ENCODE peak calls at places on chromosome 13, in six cellular contexts. One of them, this sample, is unnamed.
A peak's percentile ranks its signal among the peaks of the same experiment; 100 is the strongest.

GRCh38 chr13:33251131-33251629 is 34.4 kb downstream of the STARD13 start:
- DNase-seq in nephron progenitor cell: no peak
- DNase-seq in smooth muscle cell of the brain vasculature: peak; percentile 82
- DNase-seq in left cardiac atrium: peak; percentile 35
- DNase-seq in MM.1S: peak; percentile 15
- DNase-seq in HCEC 1CT: peak; percentile 95
- DNase-seq in this sample: peak; percentile 97

GRCh38 chr13:44796597-44797517 is 192.4 kb downstream of the NUFIP1 start:
- DNase-seq in nephron progenitor cell: no peak
- DNase-seq in smooth muscle cell of the brain vasculature: no peak
- DNase-seq in left cardiac atrium: no peak
- DNase-seq in MM.1S: no peak
- DNase-seq in HCEC 1CT: no peak
- DNase-seq in this sample: no peak

GRCh38 chr13:40402931-40403412 is 263.5 kb downstream of the FOXO1 start:
- DNase-seq in nephron progenitor cell: no peak
- DNase-seq in smooth muscle cell of the brain vasculature: no peak
- DNase-seq in left cardiac atrium: peak; percentile 34
- DNase-seq in MM.1S: no peak
- DNase-seq in HCEC 1CT: peak; percentile 43
- DNase-seq in this sample: no peak

GRCh38 chr13:72403396-72404010 is 323.9 kb downstream of the MZT1 start:
- DNase-seq in nephron progenitor cell: no peak
- DNase-seq in smooth muscle cell of the brain vasculature: no peak
- DNase-seq in left cardiac atrium: no peak
- DNase-seq in MM.1S: no peak
- DNase-seq in HCEC 1CT: no peak
- DNase-seq in this sample: no peak

GRCh38 chr13:109123971-109124370 is 494.6 kb downstream of the MYO16 start:
- DNase-seq in nephron progenitor cell: no peak
- DNase-seq in smooth muscle cell of the brain vasculature: no peak
- DNase-seq in left cardiac atrium: no peak
- DNase-seq in MM.1S: no peak
- DNase-seq in HCEC 1CT: no peak
- DNase-seq in this sample: no peak

GRCh38 chr13:29496241-29496712 is 99.2 kb downstream of the SLC7A1 start:
- DNase-seq in nephron progenitor cell: no peak
- DNase-seq in smooth muscle cell of the brain vasculature: no peak
- DNase-seq in left cardiac atrium: peak; percentile 50
- DNase-seq in MM.1S: no peak
- DNase-seq in HCEC 1CT: no peak
- DNase-seq in this sample: no peak

GRCh38 chr13:113411216-113412023 is 41.9 kb downstream of the ADPRHL1 start:
- DNase-seq in nephron progenitor cell: no peak
- DNase-seq in smooth muscle cell of the brain vasculature: peak; percentile 61
- DNase-seq in left cardiac atrium: peak; percentile 69
- DNase-seq in MM.1S: no peak
- DNase-seq in HCEC 1CT: peak; percentile 95
- DNase-seq in this sample: peak; percentile 93

GRCh38 chr13:25899464-25899863 is 152.4 kb downstream of the SHISA2 start:
- DNase-seq in nephron progenitor cell: no peak
- DNase-seq in smooth muscle cell of the brain vasculature: no peak
- DNase-seq in left cardiac atrium: no peak
- DNase-seq in MM.1S: no peak
- DNase-seq in HCEC 1CT: no peak
- DNase-seq in this sample: no peak

GRCh38 chr13:109100705-109101104 is 471.3 kb downstream of the MYO16 start:
- DNase-seq in nephron progenitor cell: no peak
- DNase-seq in smooth muscle cell of the brain vasculature: no peak
- DNase-seq in left cardiac atrium: no peak
- DNase-seq in MM.1S: no peak
- DNase-seq in HCEC 1CT: no peak
- DNase-seq in this sample: no peak

GRCh38 chr13:24007979-24008620 is 110.8 kb upstream of the C1QTNF9B start:
- DNase-seq in nephron progenitor cell: no peak
- DNase-seq in smooth muscle cell of the brain vasculature: no peak
- DNase-seq in left cardiac atrium: no peak
- DNase-seq in MM.1S: no peak
- DNase-seq in HCEC 1CT: no peak
- DNase-seq in this sample: no peak

GRCh38 chr13:74229242-74229641 is 95.0 kb upstream of the KLF12 start:
- DNase-seq in nephron progenitor cell: no peak
- DNase-seq in smooth muscle cell of the brain vasculature: no peak
- DNase-seq in left cardiac atrium: no peak
- DNase-seq in MM.1S: no peak
- DNase-seq in HCEC 1CT: no peak
- DNase-seq in this sample: no peak

GRCh38 chr13:62246581-62246980 is 830.9 kb upstream of the PCDH20 start:
- DNase-seq in nephron progenitor cell: no peak
- DNase-seq in smooth muscle cell of the brain vasculature: no peak
- DNase-seq in left cardiac atrium: no peak
- DNase-seq in MM.1S: no peak
- DNase-seq in HCEC 1CT: no peak
- DNase-seq in this sample: no peak

GRCh38 chr13:69374036-69374435 is 733.6 kb upstream of the ATXN8OS start:
- DNase-seq in nephron progenitor cell: no peak
- DNase-seq in smooth muscle cell of the brain vasculature: no peak
- DNase-seq in left cardiac atrium: no peak
- DNase-seq in MM.1S: no peak
- DNase-seq in HCEC 1CT: no peak
- DNase-seq in this sample: no peak

GRCh38 chr13:103187621-103188020 is 121.4 kb upstream of the SLC10A2 start:
- DNase-seq in nephron progenitor cell: no peak
- DNase-seq in smooth muscle cell of the brain vasculature: no peak
- DNase-seq in left cardiac atrium: no peak
- DNase-seq in MM.1S: no peak
- DNase-seq in HCEC 1CT: no peak
- DNase-seq in this sample: no peak

GRCh38 chr13:113448545-113448884 is 4.8 kb downstream of the ADPRHL1 start:
- DNase-seq in nephron progenitor cell: no peak
- DNase-seq in smooth muscle cell of the brain vasculature: no peak
- DNase-seq in left cardiac atrium: peak; percentile 54
- DNase-seq in MM.1S: no peak
- DNase-seq in HCEC 1CT: no peak
- DNase-seq in this sample: no peak

GRCh38 chr13:52659340-52659739 is 6.7 kb downstream of the SUGT1 start:
- DNase-seq in nephron progenitor cell: no peak
- DNase-seq in smooth muscle cell of the brain vasculature: no peak
- DNase-seq in left cardiac atrium: no peak
- DNase-seq in MM.1S: no peak
- DNase-seq in HCEC 1CT: no peak
- DNase-seq in this sample: no peak

GRCh38 chr13:100530645-100531044 is 57.9 kb downstream of the GGACT start:
- DNase-seq in nephron progenitor cell: no peak
- DNase-seq in smooth muscle cell of the brain vasculature: no peak
- DNase-seq in left cardiac atrium: no peak
- DNase-seq in MM.1S: no peak
- DNase-seq in HCEC 1CT: no peak
- DNase-seq in this sample: no peak

GRCh38 chr13:32426191-32426980 is 1.5 kb downstream of the N4BP2L1 start:
- DNase-seq in nephron progenitor cell: no peak
- DNase-seq in smooth muscle cell of the brain vasculature: no peak
- DNase-seq in left cardiac atrium: no peak
- DNase-seq in MM.1S: peak; percentile 77
- DNase-seq in HCEC 1CT: no peak
- DNase-seq in this sample: no peak

GRCh38 chr13:25948910-25949309 is 102.9 kb downstream of the SHISA2 start:
- DNase-seq in nephron progenitor cell: no peak
- DNase-seq in smooth muscle cell of the brain vasculature: no peak
- DNase-seq in left cardiac atrium: no peak
- DNase-seq in MM.1S: no peak
- DNase-seq in HCEC 1CT: no peak
- DNase-seq in this sample: no peak

GRCh38 chr13:73058432-73058740 is 419 bp upstream of the KLF5 start:
- DNase-seq in nephron progenitor cell: no peak
- DNase-seq in smooth muscle cell of the brain vasculature: no peak
- DNase-seq in left cardiac atrium: no peak
- DNase-seq in MM.1S: peak; percentile 10
- DNase-seq in HCEC 1CT: no peak
- DNase-seq in this sample: no peak

GRCh38 chr13:52780092-52780491 is 40.5 kb upstream of the CNMD start:
- DNase-seq in nephron progenitor cell: no peak
- DNase-seq in smooth muscle cell of the brain vasculature: no peak
- DNase-seq in left cardiac atrium: no peak
- DNase-seq in MM.1S: peak; percentile 85
- DNase-seq in HCEC 1CT: no peak
- DNase-seq in this sample: no peak

GRCh38 chr13:79385694-79386093 is 20.4 kb downstream of the RBM26 start:
- DNase-seq in nephron progenitor cell: no peak
- DNase-seq in smooth muscle cell of the brain vasculature: no peak
- DNase-seq in left cardiac atrium: no peak
- DNase-seq in MM.1S: peak; percentile 80
- DNase-seq in HCEC 1CT: peak; percentile 55
- DNase-seq in this sample: no peak

GRCh38 chr13:90594694-90595093 is 752.8 kb upstream of the MIR17HG start:
- DNase-seq in nephron progenitor cell: no peak
- DNase-seq in smooth muscle cell of the brain vasculature: no peak
- DNase-seq in left cardiac atrium: no peak
- DNase-seq in MM.1S: no peak
- DNase-seq in HCEC 1CT: peak; percentile 47
- DNase-seq in this sample: peak; percentile 7

GRCh38 chr13:46648166-46648607 is 95.2 kb downstream of the LRCH1 start:
- DNase-seq in nephron progenitor cell: peak; percentile 46
- DNase-seq in smooth muscle cell of the brain vasculature: no peak
- DNase-seq in left cardiac atrium: no peak
- DNase-seq in MM.1S: peak; percentile 68
- DNase-seq in HCEC 1CT: peak; percentile 37
- DNase-seq in this sample: no peak

GRCh38 chr13:108086678-108087077 is 128.7 kb downstream of the LIG4 start:
- DNase-seq in nephron progenitor cell: no peak
- DNase-seq in smooth muscle cell of the brain vasculature: no peak
- DNase-seq in left cardiac atrium: no peak
- DNase-seq in MM.1S: no peak
- DNase-seq in HCEC 1CT: peak; percentile 46
- DNase-seq in this sample: no peak

This sample was measured in HFF-Myc.